ENCODE peak calls at places on chromosomes 2 and 18, in six cellular contexts. One of them, this sample, is unnamed.

GRCh38 chr2:204340511-204340910 is 204.8 kb upstream of the PARD3B start:
- DNase-seq in ascending aorta: no peak
- DNase-seq in dorsolateral prefrontal cortex: no peak
- DNase-seq in mesendoderm: no peak
- DNase-seq in IMR-90: no peak
- DNase-seq in lower lobe of right lung: no peak
- DNase-seq in this sample: no peak

GRCh38 chr2:2326053-2326452 is 5.0 kb downstream of the MYT1L start:
- DNase-seq in mesendoderm: no peak
- DNase-seq in ascending aorta: no peak
- DNase-seq in dorsolateral prefrontal cortex: no peak
- DNase-seq in IMR-90: no peak
- DNase-seq in lower lobe of right lung: no peak
- DNase-seq in this sample: no peak

GRCh38 chr2:222878877-222879601 is 18.2 kb downstream of the ACSL3 start:
- DNase-seq in dorsolateral prefrontal cortex: no peak
- DNase-seq in IMR-90: peak; percentile 84
- DNase-seq in mesendoderm: no peak
- DNase-seq in ascending aorta: no peak
- DNase-seq in lower lobe of right lung: no peak
- DNase-seq in this sample: no peak

GRCh38 chr2:147607379-147607778 is 237.4 kb upstream of the ACVR2A start:
- DNase-seq in dorsolateral prefrontal cortex: no peak
- DNase-seq in mesendoderm: no peak
- DNase-seq in IMR-90: no peak
- DNase-seq in lower lobe of right lung: no peak
- DNase-seq in ascending aorta: no peak
- DNase-seq in this sample: no peak

GRCh38 chr18:26574958-26575864 is 26.9 kb upstream of the KCTD1 start:
- DNase-seq in dorsolateral prefrontal cortex: peak; percentile 54
- DNase-seq in IMR-90: peak; percentile 46
- DNase-seq in mesendoderm: peak; percentile 82
- DNase-seq in lower lobe of right lung: peak; percentile 61
- DNase-seq in ascending aorta: no peak
- DNase-seq in this sample: no peak

GRCh38 chr2:110883401-110883800 is 151.0 kb downstream of the ACOXL start:
- DNase-seq in ascending aorta: no peak
- DNase-seq in mesendoderm: no peak
- DNase-seq in dorsolateral prefrontal cortex: no peak
- DNase-seq in IMR-90: peak; percentile 22
- DNase-seq in lower lobe of right lung: no peak
- DNase-seq in this sample: no peak

GRCh38 chr2:129911363-129912065 is 68.0 kb upstream of the RAB6C start:
- DNase-seq in mesendoderm: no peak
- DNase-seq in IMR-90: no peak
- DNase-seq in dorsolateral prefrontal cortex: no peak
- DNase-seq in ascending aorta: no peak
- DNase-seq in lower lobe of right lung: no peak
- DNase-seq in this sample: no peak

GRCh38 chr2:30252723-30253688 is 21.7 kb downstream of the LBH start:
- DNase-seq in mesendoderm: peak; percentile 79
- DNase-seq in ascending aorta: no peak
- DNase-seq in dorsolateral prefrontal cortex: no peak
- DNase-seq in lower lobe of right lung: no peak
- DNase-seq in IMR-90: peak; percentile 85
- DNase-seq in this sample: no peak

GRCh38 chr2:59930430-59930829 is 623.0 kb downstream of the BCL11A start:
- DNase-seq in IMR-90: no peak
- DNase-seq in ascending aorta: no peak
- DNase-seq in dorsolateral prefrontal cortex: no peak
- DNase-seq in lower lobe of right lung: no peak
- DNase-seq in mesendoderm: no peak
- DNase-seq in this sample: no peak

GRCh38 chr18:23131693-23132319 is 3.5 kb upstream of the CABLES1 start:
- DNase-seq in ascending aorta: no peak
- DNase-seq in lower lobe of right lung: no peak
- DNase-seq in dorsolateral prefrontal cortex: no peak
- DNase-seq in mesendoderm: peak; percentile 86
- DNase-seq in IMR-90: peak; percentile 84
- DNase-seq in this sample: peak; percentile 73

GRCh38 chr2:227103583-227103982 is 60.4 kb downstream of the COL4A4 start:
- DNase-seq in mesendoderm: no peak
- DNase-seq in IMR-90: no peak
- DNase-seq in dorsolateral prefrontal cortex: no peak
- DNase-seq in lower lobe of right lung: no peak
- DNase-seq in ascending aorta: no peak
- DNase-seq in this sample: no peak

GRCh38 chr18:11906181-11906580 is 1.9 kb downstream of the MPPE1 start:
- DNase-seq in IMR-90: no peak
- DNase-seq in mesendoderm: no peak
- DNase-seq in lower lobe of right lung: no peak
- DNase-seq in ascending aorta: no peak
- DNase-seq in dorsolateral prefrontal cortex: no peak
- DNase-seq in this sample: no peak

GRCh38 chr2:128381001-128381938 is 62.6 kb upstream of the HS6ST1 start:
- DNase-seq in lower lobe of right lung: peak; percentile 54
- DNase-seq in dorsolateral prefrontal cortex: peak; percentile 35
- DNase-seq in mesendoderm: no peak
- DNase-seq in IMR-90: no peak
- DNase-seq in ascending aorta: no peak
- DNase-seq in this sample: no peak

GRCh38 chr2:225468131-225468530 is 68.6 kb downstream of the NYAP2 start:
- DNase-seq in ascending aorta: no peak
- DNase-seq in dorsolateral prefrontal cortex: no peak
- DNase-seq in mesendoderm: no peak
- DNase-seq in lower lobe of right lung: no peak
- DNase-seq in IMR-90: peak; percentile 4
- DNase-seq in this sample: no peak

GRCh38 chr18:5467666-5468065 is 76.1 kb downstream of the EPB41L3 start:
- DNase-seq in dorsolateral prefrontal cortex: no peak
- DNase-seq in mesendoderm: no peak
- DNase-seq in IMR-90: no peak
- DNase-seq in ascending aorta: no peak
- DNase-seq in lower lobe of right lung: no peak
- DNase-seq in this sample: no peak

GRCh38 chr18:22726469-22726868 is 206.7 kb upstream of the RBBP8 start:
- DNase-seq in lower lobe of right lung: no peak
- DNase-seq in dorsolateral prefrontal cortex: no peak
- DNase-seq in mesendoderm: no peak
- DNase-seq in IMR-90: no peak
- DNase-seq in ascending aorta: no peak
- DNase-seq in this sample: no peak

GRCh38 chr2:193824474-193824873 is 1629.7 kb upstream of the TMEFF2 start:
- DNase-seq in dorsolateral prefrontal cortex: no peak
- DNase-seq in IMR-90: no peak
- DNase-seq in ascending aorta: no peak
- DNase-seq in lower lobe of right lung: no peak
- DNase-seq in mesendoderm: no peak
- DNase-seq in this sample: no peak

GRCh38 chr2:15223887-15224286 is 337.2 kb downstream of the NBAS start:
- DNase-seq in lower lobe of right lung: no peak
- DNase-seq in IMR-90: peak; percentile 88
- DNase-seq in dorsolateral prefrontal cortex: no peak
- DNase-seq in ascending aorta: no peak
- DNase-seq in mesendoderm: no peak
- DNase-seq in this sample: no peak

GRCh38 chr2:170054996-170055395 is 123.0 kb upstream of the MYO3B start:
- DNase-seq in mesendoderm: no peak
- DNase-seq in ascending aorta: no peak
- DNase-seq in IMR-90: no peak
- DNase-seq in dorsolateral prefrontal cortex: no peak
- DNase-seq in lower lobe of right lung: no peak
- DNase-seq in this sample: no peak

GRCh38 chr18:73520229-73520628 is 627.4 kb downstream of the FBXO15 start:
- DNase-seq in IMR-90: peak; percentile 19
- DNase-seq in ascending aorta: no peak
- DNase-seq in dorsolateral prefrontal cortex: no peak
- DNase-seq in lower lobe of right lung: no peak
- DNase-seq in mesendoderm: peak; percentile 75
- DNase-seq in this sample: no peak

GRCh38 chr2:8575011-8575750 is 106.7 kb upstream of the ID2 start:
- DNase-seq in ascending aorta: no peak
- DNase-seq in dorsolateral prefrontal cortex: no peak
- DNase-seq in IMR-90: peak; percentile 22
- DNase-seq in mesendoderm: no peak
- DNase-seq in lower lobe of right lung: no peak
- DNase-seq in this sample: peak; percentile 63

GRCh38 chr2:171244970-171245782 is 84.5 kb upstream of the TLK1 start:
- DNase-seq in lower lobe of right lung: no peak
- DNase-seq in dorsolateral prefrontal cortex: no peak
- DNase-seq in ascending aorta: no peak
- DNase-seq in IMR-90: peak; percentile 44
- DNase-seq in mesendoderm: peak; percentile 30
- DNase-seq in this sample: no peak

GRCh38 chr2:209960676-209961630 is 41.5 kb upstream of the RPE start:
- DNase-seq in ascending aorta: no peak
- DNase-seq in mesendoderm: peak; percentile 97
- DNase-seq in lower lobe of right lung: peak; percentile 49
- DNase-seq in IMR-90: peak; percentile 37
- DNase-seq in dorsolateral prefrontal cortex: no peak
- DNase-seq in this sample: peak; percentile 22

GRCh38 chr2:100197643-100198153 is 55.3 kb upstream of the AFF3 start:
- DNase-seq in mesendoderm: peak; percentile 74
- DNase-seq in dorsolateral prefrontal cortex: no peak
- DNase-seq in ascending aorta: no peak
- DNase-seq in lower lobe of right lung: peak; percentile 83
- DNase-seq in IMR-90: peak; percentile 46
- DNase-seq in this sample: no peak

GRCh38 chr2:25685030-25685429 is 11.7 kb upstream of the DTNB start:
- DNase-seq in ascending aorta: no peak
- DNase-seq in IMR-90: no peak
- DNase-seq in mesendoderm: no peak
- DNase-seq in lower lobe of right lung: no peak
- DNase-seq in dorsolateral prefrontal cortex: no peak
- DNase-seq in this sample: no peak

GRCh38 chr18:32831781-32832180 is 59.0 kb upstream of the KLHL14 start:
- DNase-seq in IMR-90: no peak
- DNase-seq in dorsolateral prefrontal cortex: no peak
- DNase-seq in mesendoderm: no peak
- DNase-seq in lower lobe of right lung: no peak
- DNase-seq in ascending aorta: no peak
- DNase-seq in this sample: no peak

GRCh38 chr2:28649481-28650260 is 102.0 kb upstream of the PPP1CB start:
- DNase-seq in lower lobe of right lung: no peak
- DNase-seq in IMR-90: peak; percentile 58
- DNase-seq in dorsolateral prefrontal cortex: no peak
- DNase-seq in mesendoderm: no peak
- DNase-seq in ascending aorta: no peak
- DNase-seq in this sample: no peak

GRCh38 chr2:29072971-29073725 is 1.2 kb downstream of the PCARE start:
- DNase-seq in ascending aorta: no peak
- DNase-seq in dorsolateral prefrontal cortex: no peak
- DNase-seq in IMR-90: no peak
- DNase-seq in lower lobe of right lung: no peak
- DNase-seq in mesendoderm: no peak
- DNase-seq in this sample: no peak

GRCh38 chr2:228613133-228613532 is 431.6 kb upstream of the SPHKAP start:
- DNase-seq in lower lobe of right lung: no peak
- DNase-seq in dorsolateral prefrontal cortex: no peak
- DNase-seq in mesendoderm: no peak
- DNase-seq in ascending aorta: no peak
- DNase-seq in IMR-90: peak; percentile 95
- DNase-seq in this sample: no peak

GRCh38 chr2:191318729-191319078 is 73.5 kb downstream of the MYO1B start:
- DNase-seq in lower lobe of right lung: no peak
- DNase-seq in ascending aorta: no peak
- DNase-seq in mesendoderm: peak; percentile 86
- DNase-seq in dorsolateral prefrontal cortex: no peak
- DNase-seq in IMR-90: peak; percentile 85
- DNase-seq in this sample: no peak

GRCh38 chr18:54684786-54685185 is 93.7 kb downstream of the DYNAP start:
- DNase-seq in lower lobe of right lung: peak; percentile 57
- DNase-seq in IMR-90: no peak
- DNase-seq in ascending aorta: no peak
- DNase-seq in mesendoderm: peak; percentile 63
- DNase-seq in dorsolateral prefrontal cortex: no peak
- DNase-seq in this sample: no peak

GRCh38 chr2:151553-152328 is 105.4 kb upstream of the FAM110C start:
- DNase-seq in ascending aorta: no peak
- DNase-seq in lower lobe of right lung: no peak
- DNase-seq in IMR-90: no peak
- DNase-seq in dorsolateral prefrontal cortex: no peak
- DNase-seq in mesendoderm: peak; percentile 92
- DNase-seq in this sample: no peak

GRCh38 chr2:205427112-205427511 is 255.2 kb upstream of the NRP2 start:
- DNase-seq in lower lobe of right lung: no peak
- DNase-seq in mesendoderm: no peak
- DNase-seq in IMR-90: peak; percentile 85
- DNase-seq in ascending aorta: no peak
- DNase-seq in dorsolateral prefrontal cortex: no peak
- DNase-seq in this sample: no peak

GRCh38 chr2:72148391-72148974 is 821 bp upstream of the CYP26B1 start:
- DNase-seq in ascending aorta: no peak
- DNase-seq in mesendoderm: no peak
- DNase-seq in IMR-90: no peak
- DNase-seq in dorsolateral prefrontal cortex: peak; percentile 18
- DNase-seq in lower lobe of right lung: no peak
- DNase-seq in this sample: no peak
- H3K27me3 ChIP-seq in ascending aorta: no peaks in the 10 kb centered on the region
- H3K27me3 ChIP-seq in mesendoderm: peaks cover 38% of the 10 kb centered on the region
- H3K27me3 ChIP-seq in IMR-90: peaks cover 90% of the 10 kb centered on the region
- H3K27me3 ChIP-seq in dorsolateral prefrontal cortex: peaks cover 35% of the 10 kb centered on the region
- H3K27me3 ChIP-seq in lower lobe of right lung: peaks cover 76% of the 10 kb centered on the region
- H3K27me3 ChIP-seq in this sample: peaks cover 22% of the 10 kb centered on the region

GRCh38 chr2:181646415-181646987 is 10.4 kb downstream of the CERKL start:
- DNase-seq in ascending aorta: no peak
- DNase-seq in mesendoderm: no peak
- DNase-seq in IMR-90: no peak
- DNase-seq in lower lobe of right lung: no peak
- DNase-seq in dorsolateral prefrontal cortex: no peak
- DNase-seq in this sample: no peak
- H3K27ac ChIP-seq in ascending aorta: no peak overlapping the region
- H3K27ac ChIP-seq in mesendoderm: no peak overlapping the region
- H3K27ac ChIP-seq in IMR-90: no peak overlapping the region
- H3K27ac ChIP-seq in lower lobe of right lung: no peak overlapping the region
- H3K27ac ChIP-seq in dorsolateral prefrontal cortex: no peak overlapping the region
- H3K27ac ChIP-seq in this sample: no peak overlapping the region

GRCh38 chr2:238700122-238700457 is 147.8 kb upstream of the TWIST2 start:
- DNase-seq in IMR-90: peak; percentile 64
- DNase-seq in lower lobe of right lung: peak; percentile 80
- DNase-seq in dorsolateral prefrontal cortex: no peak
- DNase-seq in mesendoderm: no peak
- DNase-seq in ascending aorta: no peak
- DNase-seq in this sample: no peak
- H3K27me3 ChIP-seq in IMR-90: peaks cover 2% of the 10 kb centered on the region
- H3K27me3 ChIP-seq in lower lobe of right lung: no peaks in the 10 kb centered on the region
- H3K27me3 ChIP-seq in dorsolateral prefrontal cortex: no peaks in the 10 kb centered on the region
- H3K27me3 ChIP-seq in mesendoderm: no peaks in the 10 kb centered on the region
- H3K27me3 ChIP-seq in ascending aorta: no peaks in the 10 kb centered on the region
- H3K27me3 ChIP-seq in this sample: no peaks in the 10 kb centered on the region

DNA sequence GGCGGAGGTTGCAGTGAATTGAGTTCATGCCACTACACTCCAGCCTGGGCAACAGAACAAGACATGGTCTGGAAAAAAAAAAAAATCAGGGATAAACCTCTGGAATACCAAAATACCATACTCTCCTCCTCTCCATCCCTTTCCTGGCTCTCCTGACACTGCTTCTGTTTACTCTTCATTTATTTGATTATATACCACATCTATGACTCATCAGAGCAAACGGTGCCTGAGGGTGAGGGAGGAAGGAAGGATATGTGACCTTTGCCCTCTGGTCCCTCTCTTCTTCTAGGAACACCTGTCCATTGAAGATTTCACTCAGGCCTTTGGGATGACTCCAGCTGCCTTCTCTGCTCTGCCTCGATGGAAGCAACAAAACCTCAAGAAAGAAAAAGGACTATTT is 30.0 kb downstream of the VIL1 start:
- DNase-seq in ascending aorta: no peak
- DNase-seq in lower lobe of right lung: no peak
- DNase-seq in mesendoderm: peak; percentile 28
- DNase-seq in IMR-90: peak; percentile 45
- DNase-seq in dorsolateral prefrontal cortex: no peak
- DNase-seq in this sample: no peak
- H3K27ac ChIP-seq in ascending aorta: no peak overlapping the region
- H3K27ac ChIP-seq in lower lobe of right lung: no peak overlapping the region
- H3K27ac ChIP-seq in mesendoderm: no peak overlapping the region
- H3K27ac ChIP-seq in IMR-90: no peak overlapping the region
- H3K27ac ChIP-seq in dorsolateral prefrontal cortex: no peak overlapping the region
- H3K27ac ChIP-seq in this sample: no peak overlapping the region